ENCODE peak calls at places on chromosomes 5 and 9, in five cellular contexts. J is KG1, A is WERI-Rb-1, X is amniotic stem cell, B is AG04449. L is an unnamed sample.

GRCh38 chr5:116510525-116510924 is 64.1 kb downstream of the SEMA6A start:
- DNase-seq in J (no peak), A (peak), X (no peak), B (no peak), L (no peak)

GRCh38 chr5:175589714-175590113 is 68.2 kb upstream of the HRH2 start:
- DNase-seq in J (no peak), A (no peak), X (no peak), B (no peak), L (no peak)

GRCh38 chr5:10760033-10760975 is 730 bp downstream of the DAP start:
- DNase-seq in B (no peak), J (peak), X (peak), A (no peak), L (no peak)

GRCh38 chr9:132249123-132249522 is 87.3 kb downstream of the NTNG2 start:
- DNase-seq in X (no peak), A (peak), J (no peak), B (no peak), L (no peak)

GRCh38 chr5:176676361-176676824 is 29.1 kb downstream of the TSPAN17 start:
- DNase-seq in X (peak), J (no peak), B (no peak), A (no peak), L (peak)

GRCh38 chr5:174355208-174355612 is 309.7 kb downstream of the NSG2 start:
- DNase-seq in J (peak), A (no peak), B (peak), X (peak), L (peak)

GRCh38 chr5:145833616-145834200 is 1.4 kb downstream of the PRELID2 start:
- DNase-seq in A (no peak), X (no peak), B (no peak), J (no peak), L (no peak)

GRCh38 chr5:132059696-132060500 is 557 bp upstream of the IL3 start:
- DNase-seq in J (no peak), B (no peak), X (no peak), A (peak), L (no peak)

GRCh38 chr5:56827043-56827442 is 11.7 kb downstream of the MAP3K1 start:
- DNase-seq in A (peak), X (no peak), B (no peak), J (no peak), L (no peak)

GRCh38 chr5:154993461-154993860 is 20.1 kb upstream of the KIF4B start:
- DNase-seq in X (no peak), A (no peak), B (no peak), J (no peak), L (no peak)

GRCh38 chr5:151447174-151448037 is at the start of gene SLC36A1:
- DNase-seq in J (peak), A (peak), B (no peak), X (peak), L (peak)

GRCh38 chr5:111197523-111197922 is 26.7 kb upstream of the CAMK4 start:
- DNase-seq in X (no peak), J (no peak), B (no peak), A (peak), L (no peak)

GRCh38 chr5:77663081-77663863 is 24.8 kb upstream of the OTP start:
- DNase-seq in J (no peak), B (no peak), A (no peak), X (no peak), L (peak)

GRCh38 chr5:52864376-52864775 is 76.7 kb downstream of the ITGA1 start:
- DNase-seq in X (no peak), J (no peak), B (peak), A (no peak), L (peak)

GRCh38 chr9:136117291-136118060 is 1.2 kb downstream of the TMEM250 start:
- DNase-seq in J (no peak), X (no peak), B (no peak), A (peak), L (no peak)

GRCh38 chr9:70601000-70601929 is 186.8 kb upstream of the KLF9 start:
- DNase-seq in B (peak), J (no peak), A (no peak), X (peak), L (peak)

GRCh38 chr5:138844812-138845513 is 30.2 kb downstream of the LRRTM2 start:
- DNase-seq in X (peak), B (peak), A (no peak), J (no peak), L (peak)

GRCh38 chr5:65382582-65382981 is 99.1 kb downstream of the ADAMTS6 start:
- DNase-seq in A (no peak), X (no peak), J (no peak), B (no peak), L (no peak)

GRCh38 chr9:127079741-127080140 is 42.7 kb downstream of the ANGPTL2 start:
- DNase-seq in J (no peak), X (no peak), B (no peak), A (no peak), L (no peak)

GRCh38 chr5:133130387-133131118 is 78.7 kb downstream of the HSPA4 start:
- DNase-seq in A (no peak), J (no peak), X (no peak), B (no peak), L (no peak)

GRCh38 chr9:32867601-32868204 is 84.4 kb downstream of the TMEM215 start:
- DNase-seq in J (no peak), X (no peak), B (no peak), A (no peak), L (no peak)

GRCh38 chr5:37837101-37838032 is 2.5 kb downstream of the GDNF start:
- DNase-seq in J (peak), B (no peak), A (peak), X (peak), L (no peak)

GRCh38 chr9:27337833-27338526 is 41.0 kb upstream of the EQTN start:
- DNase-seq in B (no peak), X (no peak), J (no peak), A (no peak), L (no peak)

GRCh38 chr5:108515706-108516105 is 133.8 kb upstream of the FBXL17 start:
- DNase-seq in B (no peak), J (no peak), X (no peak), A (no peak), L (no peak)

L was measured in GM04503.